ENCODE peak calls at places on chromosome 21, in seven cellular contexts. L, F, R, A, J, G and Q are unnamed samples. For H3K9me3 and H3K4me1, the result is how much of the 10 kb centered on the place peaks cover.

GRCh38 chr21:38985423-38986378 is 180.0 kb downstream of the ETS2 start:
- DNase-seq in R (peak), L (no peak), A (peak), F (no peak), J (peak), G (no peak), Q (no peak)

GRCh38 chr21:14889080-14889805 is 175.6 kb downstream of the NRIP1 start:
- DNase-seq in R (no peak), F (no peak), A (no peak), J (no peak), L (no peak), G (no peak), Q (no peak)

GRCh38 chr21:45590726-45591618 is 48.7 kb upstream of the SLC19A1 start:
- DNase-seq in A (no peak), R (no peak), J (no peak), G (peak), F (peak), L (peak), Q (peak)

GRCh38 chr21:32329331-32329730 is 30.7 kb downstream of the MRAP start:
- DNase-seq in F (no peak), L (no peak), R (no peak), G (no peak), J (no peak), A (no peak), Q (no peak)

GRCh38 chr21:10430007-10430406 is 91.4 kb upstream of the TPTE start:
- DNase-seq in R (no peak), G (no peak), F (no peak), A (no peak), L (no peak), J (no peak), Q (no peak)

GRCh38 chr21:33350676-33351075 is 25.9 kb downstream of the IFNAR1 start:
- DNase-seq in F (no peak), L (no peak), J (no peak), R (no peak), A (no peak), G (no peak), Q (no peak)

GRCh38 chr21:29961291-29962027 is 21.7 kb upstream of the GRIK1 start:
- DNase-seq in R (no peak), L (no peak), A (no peak), J (no peak), F (no peak), G (no peak), Q (no peak)

GRCh38 chr21:45516071-45516670 is 26.1 kb downstream of the SLC19A1 start:
- DNase-seq in R (no peak), L (no peak), J (no peak), A (no peak), G (no peak), F (no peak), Q (no peak)

GRCh38 chr21:38619865-38620513 is 121.7 kb upstream of the ERG start:
- DNase-seq in L (no peak), G (no peak), R (peak), J (no peak), A (peak), F (no peak), Q (no peak)

GRCh38 chr21:46081862-46082637 is 15.9 kb upstream of the COL6A2 start:
- DNase-seq in L (no peak), J (no peak), A (no peak), R (no peak), F (no peak), G (peak), Q (peak)

GRCh38 chr21:41578083-41578482 is 70.1 kb upstream of the TMPRSS2 start:
- DNase-seq in J (no peak), L (no peak), A (no peak), F (no peak), R (no peak), G (no peak), Q (no peak)
- H3K9me3 ChIP-seq in J (under half), L (under half), A (under half), F (under half), R (under half), G (under half), Q (under half)

DNA sequence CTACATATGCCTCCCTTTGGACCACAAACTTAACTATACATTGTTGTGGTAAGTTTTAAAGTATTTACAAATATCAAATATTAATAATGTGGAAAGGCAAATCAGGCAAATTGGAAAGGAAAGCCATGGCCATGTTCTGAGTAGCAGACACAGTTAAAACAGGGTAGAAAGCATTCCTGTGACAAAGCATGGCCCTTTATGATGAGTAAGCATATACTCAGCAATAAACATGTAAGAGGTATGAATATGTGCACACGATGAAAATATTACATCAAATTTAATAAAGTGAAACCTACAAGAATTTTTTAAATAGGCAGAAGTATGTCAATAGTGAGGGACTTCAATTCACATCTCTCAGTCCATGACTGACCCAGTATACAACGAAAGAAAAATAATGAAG is 389.2 kb downstream of the DSCAM start:
- DNase-seq in R (no peak), G (no peak), A (no peak), J (no peak), F (no peak), L (no peak), Q (no peak)
- H3K4me1 ChIP-seq in R (under half), G (under half), A (under half), J (under half), F (under half), L (under half), Q (under half)

DNA sequence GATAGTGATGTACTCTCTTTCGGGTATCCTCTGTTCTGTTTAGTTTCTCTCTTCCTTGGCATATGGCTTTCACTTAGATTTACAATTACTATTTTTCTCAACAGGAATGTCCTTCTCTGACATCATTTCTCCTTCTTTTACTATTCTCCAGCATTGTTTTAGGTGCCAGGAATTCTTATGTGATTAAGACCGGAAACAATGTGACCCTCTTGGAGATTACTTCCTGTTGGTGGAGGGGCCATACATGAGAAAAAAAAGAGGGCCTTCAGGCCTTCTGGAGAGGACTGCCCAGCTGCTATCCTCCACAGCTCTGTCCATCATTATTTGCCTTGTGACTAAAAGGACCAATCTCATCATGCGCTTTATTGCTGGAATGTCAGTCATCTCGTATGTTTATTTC is 50.4 kb upstream of the ADAMTS5 start:
- DNase-seq in J (no peak), A (no peak), R (no peak), G (no peak), L (no peak), F (no peak), Q (no peak)
- H3K9me3 ChIP-seq in J (under half), A (under half), R (under half), G (under half), L (under half), F (under half), Q (under half)

GRCh38 chr21:44304041-44304738 is 4.3 kb downstream of the PFKL start:
- DNase-seq in R (no peak), J (no peak), L (no peak), F (no peak), A (no peak), G (no peak), Q (no peak)
- H3K4me1 ChIP-seq in R (half or more), J (under half), L (under half), F (under half), A (half or more), G (under half), Q (under half)

GRCh38 chr21:37550618-37551405 is 184.2 kb downstream of the DYRK1A start:
- DNase-seq in R (no peak), J (no peak), G (no peak), L (no peak), F (no peak), A (no peak), Q (no peak)

GRCh38 chr21:37551406-37552355 is 185.1 kb downstream of the DYRK1A start:
- DNase-seq in J (no peak), A (no peak), G (no peak), L (no peak), F (no peak), R (peak), Q (peak)

GRCh38 chr21:37555672-37556261 is 189.2 kb downstream of the DYRK1A start:
- DNase-seq in L (no peak), F (no peak), A (no peak), R (no peak), J (no peak), G (no peak), Q (no peak)

GRCh38 chr21:37554661-37555379 is 188.2 kb downstream of the DYRK1A start:
- DNase-seq in G (no peak), J (no peak), A (no peak), F (no peak), R (no peak), L (no peak), Q (no peak)

GRCh38 chr21:37552496-37553399 is 186.2 kb downstream of the DYRK1A start:
- DNase-seq in A (peak), R (no peak), G (no peak), F (no peak), L (no peak), J (no peak), Q (no peak)
- H3K9me3 ChIP-seq in A (under half), R (under half), G (under half), F (under half), L (under half), J (under half), Q (under half)

DNA sequence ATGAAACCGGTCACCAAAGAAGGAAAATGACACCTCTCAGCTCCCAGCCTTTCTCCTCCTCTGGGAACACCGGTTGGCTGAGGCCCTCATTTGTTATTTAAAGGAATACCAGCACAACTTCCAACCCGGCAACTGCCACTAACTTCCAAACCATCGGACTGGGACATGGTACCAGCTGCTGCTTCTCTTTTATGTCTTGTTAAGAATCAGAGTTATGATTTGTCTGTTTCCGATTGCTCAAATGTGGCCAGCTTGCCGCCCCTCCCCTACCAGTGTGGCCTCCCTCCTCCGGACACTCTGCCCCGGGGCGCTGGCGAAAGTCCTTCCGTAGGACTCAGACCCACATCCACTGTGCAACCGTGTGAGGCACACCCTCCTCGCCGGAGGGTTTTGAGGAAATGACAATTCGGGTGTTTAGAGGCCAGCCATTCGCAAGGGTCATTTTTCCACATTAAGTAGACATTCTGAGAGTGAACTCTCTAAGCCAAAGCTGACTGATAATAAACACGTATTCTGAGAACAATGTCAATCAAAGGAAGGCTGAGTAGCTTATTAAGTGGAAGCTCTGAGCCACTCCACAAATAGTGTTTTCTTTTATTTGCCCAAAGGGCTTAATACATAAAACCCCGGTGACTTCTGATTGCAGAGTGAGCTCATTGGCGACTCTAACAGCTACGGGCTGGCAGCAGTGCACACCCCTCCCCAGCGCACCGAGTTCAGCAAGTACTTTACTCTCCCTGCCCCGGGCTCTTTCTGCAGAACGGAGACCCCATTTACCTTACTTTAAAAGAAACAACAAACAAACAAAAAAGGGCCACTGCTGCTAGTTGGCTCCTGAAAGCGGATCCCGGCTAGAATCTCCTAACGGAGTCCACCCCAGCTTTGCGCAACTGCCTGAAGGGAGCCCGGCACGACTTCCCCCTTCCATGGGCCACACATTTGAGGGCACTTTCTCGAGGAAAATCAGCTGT is 5.4 kb downstream of the RIPK4 start:
- DNase-seq in A (no peak), F (no peak), J (peak), L (no peak), R (peak), G (no peak), Q (no peak)
- H3K4me1 ChIP-seq in A (under half), F (under half), J (under half), L (under half), R (half or more), G (under half), Q (under half)

GRCh38 chr21:36882776-36883175 is 83.7 kb downstream of the HLCS start:
- DNase-seq in L (no peak), G (no peak), R (no peak), A (no peak), J (no peak), F (no peak), Q (no peak)
- H3K9me3 ChIP-seq in L (under half), G (under half), R (under half), A (under half), J (under half), F (under half), Q (under half)

GRCh38 chr21:43018519-43018918 is 44.2 kb downstream of the PKNOX1 start:
- DNase-seq in R (no peak), G (no peak), J (no peak), A (no peak), L (no peak), F (no peak), Q (no peak)
- H3K4me1 ChIP-seq in R (under half), G (under half), J (under half), A (under half), L (under half), F (under half), Q (under half)